ENCODE peak calls at places on chromosomes 5 and 9, in five cellular contexts. One of them, this sample, is unnamed.

GRCh38 chr9:127537792-127538191 is 74.3 kb upstream of the STXBP1 start:
- DNase-seq in cardiac muscle cell: no peak
- DNase-seq in SK-N-SH: peak; percentile 59
- DNase-seq in left ventricle myocardium inferior: no peak
- DNase-seq in transverse colon: no peak
- DNase-seq in this sample: no peak

GRCh38 chr9:8365029-8365428 is 565.5 kb upstream of the DMAC1 start:
- DNase-seq in transverse colon: no peak
- DNase-seq in cardiac muscle cell: peak; percentile 77
- DNase-seq in left ventricle myocardium inferior: no peak
- DNase-seq in SK-N-SH: no peak
- DNase-seq in this sample: no peak

GRCh38 chr5:142542906-142543305 is 143.0 kb downstream of the FGF1 start:
- DNase-seq in transverse colon: no peak
- DNase-seq in left ventricle myocardium inferior: no peak
- DNase-seq in cardiac muscle cell: peak; percentile 73
- DNase-seq in SK-N-SH: no peak
- DNase-seq in this sample: no peak

GRCh38 chr5:142817961-142818431 is 47.8 kb downstream of the ARHGAP26 start:
- DNase-seq in cardiac muscle cell: peak; percentile 41
- DNase-seq in left ventricle myocardium inferior: no peak
- DNase-seq in transverse colon: peak; percentile 85
- DNase-seq in SK-N-SH: no peak
- DNase-seq in this sample: no peak

GRCh38 chr5:136194611-136195010 is 1.6 kb upstream of the SMIM32 start:
- DNase-seq in transverse colon: no peak
- DNase-seq in SK-N-SH: peak; percentile 9
- DNase-seq in cardiac muscle cell: no peak
- DNase-seq in left ventricle myocardium inferior: no peak
- DNase-seq in this sample: peak; percentile 20

GRCh38 chr9:87285183-87285582 is 212.5 kb upstream of the DAPK1 start:
- DNase-seq in transverse colon: no peak
- DNase-seq in left ventricle myocardium inferior: no peak
- DNase-seq in cardiac muscle cell: peak; percentile 72
- DNase-seq in SK-N-SH: peak; percentile 27
- DNase-seq in this sample: no peak

GRCh38 chr9:72919246-72919945 is 33.5 kb downstream of the ALDH1A1 start:
- DNase-seq in transverse colon: no peak
- DNase-seq in left ventricle myocardium inferior: no peak
- DNase-seq in SK-N-SH: no peak
- DNase-seq in cardiac muscle cell: no peak
- DNase-seq in this sample: no peak

GRCh38 chr5:33854733-33855151 is 37.0 kb downstream of the ADAMTS12 start:
- DNase-seq in transverse colon: no peak
- DNase-seq in left ventricle myocardium inferior: no peak
- DNase-seq in SK-N-SH: no peak
- DNase-seq in cardiac muscle cell: peak; percentile 95
- DNase-seq in this sample: no peak

GRCh38 chr9:126131066-126132010 is 195.3 kb upstream of the MVB12B start:
- DNase-seq in SK-N-SH: peak; percentile 1
- DNase-seq in cardiac muscle cell: no peak
- DNase-seq in transverse colon: no peak
- DNase-seq in left ventricle myocardium inferior: no peak
- DNase-seq in this sample: peak; percentile 20

GRCh38 chr9:116087751-116088194 is 65.8 kb upstream of the PAPPA start:
- DNase-seq in transverse colon: no peak
- DNase-seq in left ventricle myocardium inferior: no peak
- DNase-seq in cardiac muscle cell: peak; percentile 59
- DNase-seq in SK-N-SH: no peak
- DNase-seq in this sample: no peak

GRCh38 chr5:119179857-119180641 is 109.2 kb downstream of the DMXL1 start:
- DNase-seq in transverse colon: no peak
- DNase-seq in left ventricle myocardium inferior: no peak
- DNase-seq in SK-N-SH: no peak
- DNase-seq in cardiac muscle cell: no peak
- DNase-seq in this sample: no peak

GRCh38 chr5:122093861-122094650 is 16.0 kb upstream of the LOX start:
- DNase-seq in cardiac muscle cell: no peak
- DNase-seq in SK-N-SH: no peak
- DNase-seq in transverse colon: no peak
- DNase-seq in left ventricle myocardium inferior: no peak
- DNase-seq in this sample: no peak

GRCh38 chr5:118956727-118957126 is 31.6 kb downstream of the DTWD2 start:
- DNase-seq in left ventricle myocardium inferior: no peak
- DNase-seq in cardiac muscle cell: peak; percentile 23
- DNase-seq in SK-N-SH: peak; percentile 34
- DNase-seq in transverse colon: no peak
- DNase-seq in this sample: no peak

GRCh38 chr9:126494746-126495145 is 119.0 kb upstream of the LMX1B start:
- DNase-seq in transverse colon: no peak
- DNase-seq in cardiac muscle cell: no peak
- DNase-seq in left ventricle myocardium inferior: no peak
- DNase-seq in SK-N-SH: no peak
- DNase-seq in this sample: no peak

GRCh38 chr9:4936823-4937222 is 48.2 kb upstream of the JAK2 start:
- DNase-seq in cardiac muscle cell: no peak
- DNase-seq in left ventricle myocardium inferior: no peak
- DNase-seq in SK-N-SH: no peak
- DNase-seq in transverse colon: no peak
- DNase-seq in this sample: no peak

GRCh38 chr5:55437452-55437851 is 97.3 kb downstream of the PLPP1 start:
- DNase-seq in SK-N-SH: no peak
- DNase-seq in left ventricle myocardium inferior: no peak
- DNase-seq in cardiac muscle cell: no peak
- DNase-seq in transverse colon: no peak
- DNase-seq in this sample: no peak

GRCh38 chr5:141850786-141851185 is 27.4 kb downstream of the PCDH1 start:
- DNase-seq in cardiac muscle cell: no peak
- DNase-seq in transverse colon: no peak
- DNase-seq in left ventricle myocardium inferior: no peak
- DNase-seq in SK-N-SH: peak; percentile 54
- DNase-seq in this sample: no peak

GRCh38 chr9:129242971-129243561 is 65.0 kb upstream of the IER5L start:
- DNase-seq in cardiac muscle cell: peak; percentile 63
- DNase-seq in left ventricle myocardium inferior: peak; percentile 21
- DNase-seq in SK-N-SH: no peak
- DNase-seq in transverse colon: no peak
- DNase-seq in this sample: no peak

GRCh38 chr9:2026181-2026580 is 11.0 kb downstream of the SMARCA2 start:
- DNase-seq in cardiac muscle cell: no peak
- DNase-seq in SK-N-SH: no peak
- DNase-seq in left ventricle myocardium inferior: no peak
- DNase-seq in transverse colon: no peak
- DNase-seq in this sample: no peak

GRCh38 chr9:2023042-2023441 is 7.9 kb downstream of the SMARCA2 start:
- DNase-seq in SK-N-SH: no peak
- DNase-seq in transverse colon: no peak
- DNase-seq in left ventricle myocardium inferior: no peak
- DNase-seq in cardiac muscle cell: no peak
- DNase-seq in this sample: no peak

GRCh38 chr9:2026598-2026997 is 11.5 kb downstream of the SMARCA2 start:
- DNase-seq in cardiac muscle cell: no peak
- DNase-seq in transverse colon: no peak
- DNase-seq in left ventricle myocardium inferior: no peak
- DNase-seq in SK-N-SH: no peak
- DNase-seq in this sample: no peak

GRCh38 chr9:2023532-2023931 is 8.4 kb downstream of the SMARCA2 start:
- DNase-seq in cardiac muscle cell: no peak
- DNase-seq in SK-N-SH: no peak
- DNase-seq in left ventricle myocardium inferior: no peak
- DNase-seq in transverse colon: no peak
- DNase-seq in this sample: no peak

GRCh38 chr9:2024888-2025781 is 10.0 kb downstream of the SMARCA2 start:
- DNase-seq in left ventricle myocardium inferior: no peak
- DNase-seq in cardiac muscle cell: peak; percentile 15
- DNase-seq in transverse colon: no peak
- DNase-seq in SK-N-SH: no peak
- DNase-seq in this sample: no peak
- H3K4me1 ChIP-seq in left ventricle myocardium inferior: peaks cover 100% of the 10 kb centered on the region
- H3K4me1 ChIP-seq in cardiac muscle cell: peaks cover 9% of the 10 kb centered on the region
- H3K4me1 ChIP-seq in transverse colon: peaks cover 26% of the 10 kb centered on the region
- H3K4me1 ChIP-seq in SK-N-SH: peaks cover 12% of the 10 kb centered on the region
- H3K4me1 ChIP-seq in this sample: peaks cover 24% of the 10 kb centered on the region

GRCh38 chr5:177402271-177403043 is 2.0 kb upstream of the PFN3 start:
- DNase-seq in SK-N-SH: peak; percentile 81
- DNase-seq in left ventricle myocardium inferior: peak; percentile 32
- DNase-seq in transverse colon: peak; percentile 86
- DNase-seq in cardiac muscle cell: peak; percentile 61
- DNase-seq in this sample: peak; percentile 72
- TF ChIP-seq CTCF in SK-N-SH: peak; percentile 38
- TF ChIP-seq CTCF in left ventricle myocardium inferior: peak; percentile 42
- TF ChIP-seq CTCF in transverse colon: peak; percentile 18
- TF ChIP-seq CTCF in cardiac muscle cell: peak; percentile 53
- TF ChIP-seq CTCF in this sample: peak; percentile 39

DNA sequence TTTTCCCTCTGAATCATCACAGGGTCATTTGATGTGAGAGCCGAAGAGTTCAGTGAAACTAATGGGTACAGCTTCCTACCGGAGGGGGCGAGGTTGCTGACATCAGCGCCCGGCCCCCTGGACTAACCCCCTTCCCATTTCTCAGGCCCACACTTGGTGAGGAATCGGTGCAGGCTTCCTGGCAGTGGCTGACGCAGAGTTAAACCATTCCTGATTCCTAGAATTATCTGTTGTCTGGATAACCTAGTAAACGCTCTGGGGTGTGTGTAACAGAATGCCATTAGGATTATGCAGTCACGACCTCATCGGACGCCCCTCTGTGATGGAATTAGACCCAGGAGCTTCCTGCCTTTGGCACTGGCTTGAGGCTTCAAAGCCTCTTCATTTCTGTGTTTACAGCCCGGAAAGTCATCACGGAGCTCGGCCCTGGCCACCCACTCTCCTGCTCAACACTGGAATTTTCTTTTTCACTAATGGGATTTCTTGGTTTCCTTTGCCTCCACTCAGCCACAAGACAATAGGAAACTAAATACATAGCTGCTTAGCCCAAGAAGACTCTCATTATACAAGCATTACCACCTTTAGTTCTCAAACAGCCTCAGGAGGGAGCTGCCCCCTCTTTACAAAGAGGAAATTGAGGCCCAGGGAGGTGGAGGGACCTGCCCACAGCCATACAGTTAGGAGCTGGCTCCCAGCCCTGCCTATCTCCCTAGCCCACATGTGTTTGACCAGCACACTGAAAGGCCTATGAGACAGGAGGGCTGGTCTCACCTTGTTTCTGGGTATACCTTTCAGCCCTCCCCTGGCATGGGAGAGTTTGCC is 61.3 kb upstream of the RPL26L1 start:
- DNase-seq in transverse colon: no peak
- DNase-seq in cardiac muscle cell: peak; percentile 83
- DNase-seq in SK-N-SH: no peak
- DNase-seq in left ventricle myocardium inferior: no peak
- DNase-seq in this sample: no peak
- H3K4me1 ChIP-seq in transverse colon: peaks cover 19% of the 10 kb centered on the region
- H3K4me1 ChIP-seq in cardiac muscle cell: peaks cover 9% of the 10 kb centered on the region
- H3K4me1 ChIP-seq in SK-N-SH: peaks cover 5% of the 10 kb centered on the region
- H3K4me1 ChIP-seq in left ventricle myocardium inferior: peaks cover 68% of the 10 kb centered on the region
- H3K4me1 ChIP-seq in this sample: peaks cover 25% of the 10 kb centered on the region

GRCh38 chr5:83343345-83343744 is 128.2 kb upstream of the VCAN start:
- DNase-seq in cardiac muscle cell: no peak
- DNase-seq in transverse colon: no peak
- DNase-seq in SK-N-SH: no peak
- DNase-seq in left ventricle myocardium inferior: no peak
- DNase-seq in this sample: no peak

GRCh38 chr5:83341815-83342334 is 129.7 kb upstream of the VCAN start:
- DNase-seq in SK-N-SH: no peak
- DNase-seq in left ventricle myocardium inferior: no peak
- DNase-seq in cardiac muscle cell: no peak
- DNase-seq in transverse colon: no peak
- DNase-seq in this sample: no peak

GRCh38 chr5:83345423-83345822 is 126.1 kb upstream of the VCAN start:
- DNase-seq in transverse colon: no peak
- DNase-seq in cardiac muscle cell: no peak
- DNase-seq in SK-N-SH: no peak
- DNase-seq in left ventricle myocardium inferior: no peak
- DNase-seq in this sample: no peak

GRCh38 chr5:83340511-83340918 is 131.0 kb upstream of the VCAN start:
- DNase-seq in left ventricle myocardium inferior: no peak
- DNase-seq in SK-N-SH: no peak
- DNase-seq in cardiac muscle cell: peak; percentile 63
- DNase-seq in transverse colon: no peak
- DNase-seq in this sample: no peak

GRCh38 chr5:83342475-83342874 is 129.1 kb upstream of the VCAN start:
- DNase-seq in left ventricle myocardium inferior: no peak
- DNase-seq in cardiac muscle cell: no peak
- DNase-seq in transverse colon: no peak
- DNase-seq in SK-N-SH: no peak
- DNase-seq in this sample: no peak
- TF ChIP-seq CTCF in left ventricle myocardium inferior: no peak
- TF ChIP-seq CTCF in cardiac muscle cell: no peak
- TF ChIP-seq CTCF in transverse colon: no peak
- TF ChIP-seq CTCF in SK-N-SH: no peak
- TF ChIP-seq CTCF in this sample: no peak

DNA sequence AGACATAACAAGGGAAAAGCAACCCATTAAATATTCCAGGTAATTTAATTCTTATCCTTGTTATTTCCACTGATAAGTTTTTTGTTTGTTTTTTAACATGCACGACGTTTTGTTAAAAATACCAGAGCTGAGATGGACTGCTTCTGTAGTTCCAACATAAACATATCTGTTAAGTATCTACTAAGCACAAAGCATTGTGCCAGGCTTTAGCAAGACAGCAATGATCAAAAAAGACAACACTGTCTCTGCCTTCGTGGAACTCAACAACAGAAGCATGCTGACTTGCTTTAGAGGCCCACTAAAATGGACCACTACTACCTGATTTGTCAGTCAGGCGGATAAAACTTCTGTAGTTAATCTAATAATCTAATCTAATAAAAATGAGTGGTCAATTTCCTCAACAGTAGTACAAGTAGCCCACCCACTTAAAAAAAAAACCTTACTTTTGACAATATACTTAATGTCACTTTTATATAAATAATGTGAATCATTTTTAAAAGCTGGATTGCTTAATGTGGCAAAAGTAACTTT is 3.1 kb downstream of the RAB14 start:
- DNase-seq in transverse colon: no peak
- DNase-seq in left ventricle myocardium inferior: no peak
- DNase-seq in cardiac muscle cell: no peak
- DNase-seq in SK-N-SH: no peak
- DNase-seq in this sample: no peak
- H3K4me1 ChIP-seq in transverse colon: peaks cover 63% of the 10 kb centered on the region
- H3K4me1 ChIP-seq in left ventricle myocardium inferior: peaks cover 85% of the 10 kb centered on the region
- H3K4me1 ChIP-seq in cardiac muscle cell: peaks cover 54% of the 10 kb centered on the region
- H3K4me1 ChIP-seq in SK-N-SH: peaks cover 39% of the 10 kb centered on the region
- H3K4me1 ChIP-seq in this sample: peaks cover 3% of the 10 kb centered on the region

DNA sequence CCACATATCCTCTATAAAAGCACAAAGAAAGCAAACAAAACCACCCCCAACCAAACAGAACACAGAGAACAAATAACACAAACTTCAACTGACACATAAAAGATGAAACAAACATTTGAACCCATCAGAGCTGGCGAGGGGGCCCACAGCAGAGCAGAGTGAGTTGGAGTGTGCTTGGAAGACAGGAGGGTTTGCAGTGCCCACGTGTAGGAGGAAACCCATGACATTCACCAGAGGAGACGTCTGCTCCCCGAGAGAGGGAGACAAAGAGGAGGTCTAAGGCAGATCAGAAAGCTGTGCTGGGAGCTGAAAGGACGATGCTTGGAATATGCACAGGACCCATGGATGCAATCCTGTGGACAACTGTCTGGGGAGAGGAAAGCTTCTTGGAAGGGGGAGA is 27.0 kb downstream of the MRPL36 start:
- DNase-seq in cardiac muscle cell: peak; percentile 64
- DNase-seq in SK-N-SH: peak; percentile 60
- DNase-seq in left ventricle myocardium inferior: no peak
- DNase-seq in transverse colon: no peak
- DNase-seq in this sample: no peak
- TF ChIP-seq CTCF in cardiac muscle cell: peak; percentile 58
- TF ChIP-seq CTCF in SK-N-SH: peak; percentile 47
- TF ChIP-seq CTCF in left ventricle myocardium inferior: peak; percentile 58
- TF ChIP-seq CTCF in transverse colon: no peak
- TF ChIP-seq CTCF in this sample: no peak

This sample was measured in lung.